ENCODE peak calls at places on chromosomes 3 and 15, in nine cellular contexts. D is BJ, N is pancreas, I is NB4, O is GM12865, Q is fibroblast of villous mesenchyme, X is psoas muscle, Z is epithelial cell of esophagus, T is body of pancreas. G is an unnamed sample.

GRCh38 chr15:41546846-41547786 is 3.1 kb upstream of the RPAP1 start:
- DNase-seq in I (no peak), T (no peak), N (no peak), Q (peak; percentile 51), D (peak; percentile 31), Z (peak; percentile 73), O (no peak), X (peak; percentile 4), G (no peak)

GRCh38 chr3:65723011-65723410 is 315.7 kb downstream of the MAGI1 start:
- DNase-seq in N (no peak), O (no peak), I (no peak), D (no peak), X (no peak), Z (no peak), T (no peak), Q (no peak), G (no peak)

GRCh38 chr3:128297401-128298138 is 144.3 kb downstream of the EEFSEC start:
- DNase-seq in I (no peak), N (no peak), T (no peak), X (no peak), Z (peak; percentile 70), O (no peak), Q (peak; percentile 36), D (no peak), G (no peak)

GRCh38 chr3:124768812-124769211 is 38.6 kb downstream of the UMPS start:
- DNase-seq in Z (peak; percentile 69), N (peak; percentile 67), X (peak; percentile 55), O (peak; percentile 47), D (no peak), I (peak; percentile 26), Q (no peak), T (peak; percentile 42), G (no peak)

GRCh38 chr3:47802734-47803477 is at the start of gene DHX30:
- DNase-seq in D (no peak), X (peak; percentile 94), Q (peak; percentile 89), I (peak; percentile 91), O (peak; percentile 90), T (peak; percentile 85), N (peak; percentile 95), Z (peak; percentile 90), G (no peak)

GRCh38 chr3:155714295-155714718 is 30.6 kb downstream of the PLCH1 start:
- DNase-seq in N (no peak), D (no peak), O (no peak), X (no peak), Z (no peak), I (no peak), T (no peak), Q (no peak), G (no peak)

GRCh38 chr15:25180606-25181289 is 226.0 kb downstream of the SNRPN start:
- DNase-seq in T (no peak), Q (no peak), N (no peak), D (no peak), X (no peak), I (no peak), Z (no peak), O (no peak), G (no peak)

GRCh38 chr3:40985195-40985594 is 214.1 kb upstream of the CTNNB1 start:
- DNase-seq in X (no peak), Z (peak; percentile 41), D (no peak), I (peak; percentile 6), Q (no peak), T (no peak), N (no peak), O (no peak), G (no peak)

GRCh38 chr3:186549497-186549896 is 5.3 kb upstream of the CRYGS start:
- DNase-seq in N (no peak), X (no peak), T (no peak), O (no peak), D (no peak), I (no peak), Z (no peak), Q (no peak), G (no peak)

GRCh38 chr3:58357402-58357801 is 24.7 kb downstream of the PXK start:
- DNase-seq in Z (no peak), I (no peak), N (no peak), T (no peak), X (no peak), O (no peak), D (no peak), Q (no peak), G (no peak)

GRCh38 chr3:71083726-71084131 is 499.8 kb downstream of the FOXP1 start:
- DNase-seq in I (no peak), X (no peak), Q (no peak), T (no peak), N (no peak), Z (no peak), O (peak; percentile 78), D (no peak), G (no peak)

GRCh38 chr3:49500408-49501257 is 30.6 kb downstream of the DAG1 start:
- DNase-seq in D (peak; percentile 95), N (no peak), Z (peak; percentile 97), T (peak; percentile 40), X (peak; percentile 82), I (peak; percentile 59), O (no peak), Q (peak; percentile 98), G (no peak)

GRCh38 chr15:91890614-91891013 is 37.1 kb downstream of the SLCO3A1 start:
- DNase-seq in D (no peak), X (no peak), N (no peak), Z (peak; percentile 91), Q (no peak), I (no peak), T (no peak), O (no peak), G (no peak)

DNA sequence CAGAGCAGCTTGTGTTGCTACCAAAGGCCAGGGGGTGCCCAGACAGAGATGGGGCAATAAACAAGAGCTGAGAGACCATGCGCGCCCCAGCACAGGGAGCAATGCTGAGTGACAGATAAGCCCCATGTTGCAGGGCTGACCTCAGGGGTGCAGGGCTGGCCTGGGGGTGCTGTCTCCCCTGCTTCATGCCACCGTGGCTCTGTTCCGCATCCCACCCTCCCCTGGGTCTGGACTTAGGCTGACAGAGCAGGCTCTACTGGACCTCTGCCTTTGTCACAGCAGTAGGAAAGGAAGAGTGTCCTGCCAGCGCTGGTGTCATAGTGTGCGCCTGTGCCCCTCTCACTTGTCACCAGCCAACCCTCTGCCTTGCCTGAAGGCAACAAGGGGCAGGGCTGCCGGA is 67.4 kb upstream of the IQSEC1 start:
- DNase-seq in T (no peak), Q (no peak), Z (no peak), I (no peak), X (no peak), N (peak; percentile 34), O (no peak), D (no peak), G (no peak)
- TF ChIP-seq CTCF in T (no peak), Q (no peak), Z (no peak), I (no peak), X (no peak), N (no peak), O (no peak), D (no peak), G (no peak)

DNA sequence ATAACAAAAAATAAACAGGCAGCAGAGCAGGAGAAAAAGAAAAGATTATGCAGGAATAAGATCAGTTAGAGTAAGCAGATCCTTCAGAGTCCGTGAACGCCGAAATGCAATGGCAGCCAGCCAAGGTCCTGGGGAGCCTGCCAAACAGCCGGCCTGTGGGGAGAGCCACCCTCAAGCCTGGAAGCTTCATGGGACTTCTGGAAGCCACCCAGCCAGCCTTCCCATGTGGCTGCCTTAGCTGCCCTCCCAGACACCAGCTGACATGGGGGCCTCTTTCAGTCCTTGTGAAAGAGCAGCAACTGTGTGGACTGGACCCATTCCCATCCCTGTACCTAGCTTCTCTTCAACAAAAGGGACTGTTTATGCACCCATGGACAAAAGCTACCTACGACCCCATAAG is 64.9 kb upstream of the RAD18 start:
- DNase-seq in O (no peak), X (peak; percentile 94), Z (no peak), N (peak; percentile 96), D (no peak), Q (peak; percentile 79), T (peak; percentile 84), I (no peak), G (no peak)
- H3K4me3 ChIP-seq in O (no peak overlapping the region), X (no peak overlapping the region), Z (no peak overlapping the region), N (no peak overlapping the region), D (no peak overlapping the region), Q (no peak overlapping the region), T (no peak overlapping the region), I (no peak overlapping the region), G (no peak overlapping the region)

DNA sequence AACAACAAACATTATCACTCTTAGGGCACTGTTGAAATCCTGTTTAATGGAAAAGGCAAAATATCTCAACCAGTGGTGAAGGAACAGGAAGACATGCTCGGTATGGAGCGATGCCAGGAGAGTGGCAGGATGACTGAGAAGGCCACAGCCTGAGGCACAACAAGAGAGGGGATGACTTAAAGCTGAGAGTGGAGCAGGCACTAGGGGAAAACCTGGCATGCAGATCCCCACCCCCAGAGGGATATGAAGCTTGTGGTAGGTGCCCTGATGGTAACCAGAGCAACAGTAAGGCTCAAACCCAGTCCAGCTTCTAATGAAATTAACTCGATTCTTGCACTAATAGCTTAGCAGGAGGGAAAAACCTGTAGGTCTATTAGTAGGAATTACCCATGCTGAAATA is 40.4 kb downstream of the LYSMD4 start:
- DNase-seq in T (no peak), D (no peak), N (no peak), O (peak; percentile 35), I (no peak), X (no peak), Q (no peak), Z (peak; percentile 54), G (no peak)
- TF ChIP-seq CTCF in T (no peak), D (no peak), N (no peak), O (no peak), I (no peak), X (no peak), Q (no peak), Z (no peak), G (no peak)

GRCh38 chr15:96322401-96323249 is 7.9 kb upstream of the NR2F2 start:
- DNase-seq in Z (peak; percentile 45), N (peak; percentile 62), I (no peak), T (no peak), D (no peak), X (peak; percentile 54), Q (peak; percentile 61), O (no peak), G (no peak)
- H3K4me3 ChIP-seq in Z (peak overlapping the region; percentile 56), N (no peak overlapping the region), I (no peak overlapping the region), T (no peak overlapping the region), D (peak overlapping the region; percentile 24), X (peak overlapping the region; percentile 64), Q (peak overlapping the region; percentile 55), O (no peak overlapping the region), G (no peak overlapping the region)

DNA sequence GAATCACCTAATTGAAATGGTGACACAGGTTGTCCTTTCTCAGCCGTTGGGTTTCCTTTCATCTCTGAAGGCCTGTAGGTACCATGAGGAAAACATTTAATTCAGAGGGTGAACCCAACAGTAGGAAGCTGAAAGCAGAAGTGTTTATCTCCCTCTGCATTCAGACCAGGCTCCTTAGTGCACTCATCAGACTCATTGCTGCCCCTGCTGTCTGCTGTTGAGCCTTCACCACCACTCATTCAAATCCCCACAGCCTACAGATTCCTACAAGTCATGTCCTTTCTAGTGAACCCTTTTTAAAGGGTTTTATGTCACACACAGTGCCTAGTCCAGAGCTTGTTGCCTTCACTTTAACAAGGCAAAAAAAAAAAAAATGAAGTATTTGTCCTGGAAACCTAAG is 13.4 kb downstream of the WDR48 start:
- DNase-seq in T (no peak), Z (peak; percentile 52), Q (peak; percentile 26), D (no peak), N (no peak), O (peak; percentile 55), X (no peak), I (peak; percentile 68), G (no peak)
- TF ChIP-seq CTCF in T (no peak), Z (peak; percentile 63), Q (peak; percentile 57), D (peak; percentile 55), N (no peak), O (peak; percentile 53), X (no peak), I (peak; percentile 69), G (peak; percentile 74)

G was measured in GM12864.